ENCODE peak calls at places on chromosomes 4 and X, in eight cellular contexts. One of them, this sample, is unnamed.

GRCh38 chr4:70426789-70427188 is 29.0 kb downstream of the OPRPN start:
- DNase-seq in GM23338: no peak
- DNase-seq in esophagus squamous epithelium: no peak
- DNase-seq in fibroblast of lung: no peak
- DNase-seq in endothelial cell: no peak
- DNase-seq in astrocyte of the cerebellum: no peak
- DNase-seq in neural crest cell: no peak
- DNase-seq in fibroblast of mammary gland: no peak
- DNase-seq in this sample: no peak

GRCh38 chr4:184348311-184349233 is 125.8 kb downstream of the IRF2 start:
- DNase-seq in esophagus squamous epithelium: no peak
- DNase-seq in astrocyte of the cerebellum: no peak
- DNase-seq in GM23338: no peak
- DNase-seq in endothelial cell: no peak
- DNase-seq in fibroblast of mammary gland: no peak
- DNase-seq in fibroblast of lung: peak
- DNase-seq in neural crest cell: no peak
- DNase-seq in this sample: peak

GRCh38 chr4:155846929-155847328 is 19.1 kb downstream of the ASIC5 start:
- DNase-seq in fibroblast of mammary gland: no peak
- DNase-seq in GM23338: peak
- DNase-seq in neural crest cell: no peak
- DNase-seq in endothelial cell: no peak
- DNase-seq in fibroblast of lung: no peak
- DNase-seq in esophagus squamous epithelium: no peak
- DNase-seq in astrocyte of the cerebellum: no peak
- DNase-seq in this sample: no peak

GRCh38 chr4:85514783-85515182 is 39.8 kb downstream of the ARHGAP24 start:
- DNase-seq in GM23338: no peak
- DNase-seq in fibroblast of mammary gland: no peak
- DNase-seq in astrocyte of the cerebellum: no peak
- DNase-seq in neural crest cell: no peak
- DNase-seq in fibroblast of lung: no peak
- DNase-seq in endothelial cell: no peak
- DNase-seq in esophagus squamous epithelium: no peak
- DNase-seq in this sample: no peak

GRCh38 chr4:168551211-168551610 is 54.4 kb downstream of the PALLD start:
- DNase-seq in neural crest cell: no peak
- DNase-seq in astrocyte of the cerebellum: peak
- DNase-seq in endothelial cell: no peak
- DNase-seq in esophagus squamous epithelium: no peak
- DNase-seq in fibroblast of mammary gland: peak
- DNase-seq in GM23338: no peak
- DNase-seq in fibroblast of lung: peak
- DNase-seq in this sample: no peak

GRCh38 chr4:1795304-1796195 is 2.5 kb downstream of the FGFR3 start:
- DNase-seq in neural crest cell: no peak
- DNase-seq in astrocyte of the cerebellum: no peak
- DNase-seq in GM23338: peak
- DNase-seq in esophagus squamous epithelium: no peak
- DNase-seq in fibroblast of mammary gland: no peak
- DNase-seq in endothelial cell: no peak
- DNase-seq in fibroblast of lung: no peak
- DNase-seq in this sample: peak

GRCh38 chr4:60746172-60746571 is 454.0 kb upstream of the ADGRL3 start:
- DNase-seq in endothelial cell: no peak
- DNase-seq in esophagus squamous epithelium: no peak
- DNase-seq in fibroblast of mammary gland: no peak
- DNase-seq in neural crest cell: no peak
- DNase-seq in astrocyte of the cerebellum: no peak
- DNase-seq in GM23338: no peak
- DNase-seq in fibroblast of lung: no peak
- DNase-seq in this sample: no peak

GRCh38 chr4:183323295-183323694 is 1.1 kb upstream of the CLDN24 start:
- DNase-seq in astrocyte of the cerebellum: no peak
- DNase-seq in endothelial cell: no peak
- DNase-seq in neural crest cell: no peak
- DNase-seq in fibroblast of mammary gland: no peak
- DNase-seq in fibroblast of lung: no peak
- DNase-seq in esophagus squamous epithelium: no peak
- DNase-seq in GM23338: no peak
- DNase-seq in this sample: no peak

GRCh38 chr4:116925900-116926457 is 159.4 kb downstream of the TRAM1L1 start:
- DNase-seq in endothelial cell: peak
- DNase-seq in astrocyte of the cerebellum: peak
- DNase-seq in neural crest cell: peak
- DNase-seq in esophagus squamous epithelium: no peak
- DNase-seq in fibroblast of mammary gland: no peak
- DNase-seq in GM23338: peak
- DNase-seq in fibroblast of lung: no peak
- DNase-seq in this sample: peak

GRCh38 chr4:87213425-87213824 is 7.0 kb downstream of the KLHL8 start:
- DNase-seq in neural crest cell: no peak
- DNase-seq in astrocyte of the cerebellum: no peak
- DNase-seq in GM23338: no peak
- DNase-seq in fibroblast of lung: peak
- DNase-seq in fibroblast of mammary gland: peak
- DNase-seq in endothelial cell: no peak
- DNase-seq in esophagus squamous epithelium: no peak
- DNase-seq in this sample: no peak

GRCh38 chrX:50054147-50054546 is 131.8 kb downstream of the CLCN5 start:
- DNase-seq in astrocyte of the cerebellum: no peak
- DNase-seq in fibroblast of mammary gland: no peak
- DNase-seq in neural crest cell: no peak
- DNase-seq in esophagus squamous epithelium: no peak
- DNase-seq in endothelial cell: no peak
- DNase-seq in GM23338: peak
- DNase-seq in fibroblast of lung: no peak
- DNase-seq in this sample: no peak

GRCh38 chrX:137926090-137926489 is 360.2 kb downstream of the ZIC3 start:
- DNase-seq in endothelial cell: peak
- DNase-seq in esophagus squamous epithelium: no peak
- DNase-seq in fibroblast of lung: no peak
- DNase-seq in neural crest cell: no peak
- DNase-seq in GM23338: peak
- DNase-seq in astrocyte of the cerebellum: peak
- DNase-seq in fibroblast of mammary gland: no peak
- DNase-seq in this sample: peak

GRCh38 chrX:39149761-39150160 is 348.5 kb downstream of the MID1IP1 start:
- DNase-seq in fibroblast of lung: peak
- DNase-seq in GM23338: peak
- DNase-seq in astrocyte of the cerebellum: no peak
- DNase-seq in neural crest cell: peak
- DNase-seq in endothelial cell: peak
- DNase-seq in fibroblast of mammary gland: peak
- DNase-seq in esophagus squamous epithelium: no peak
- DNase-seq in this sample: peak

GRCh38 chr4:7299051-7299907 is 106.9 kb downstream of the SORCS2 start:
- DNase-seq in neural crest cell: no peak
- DNase-seq in astrocyte of the cerebellum: no peak
- DNase-seq in GM23338: no peak
- DNase-seq in endothelial cell: no peak
- DNase-seq in fibroblast of mammary gland: no peak
- DNase-seq in fibroblast of lung: no peak
- DNase-seq in esophagus squamous epithelium: no peak
- DNase-seq in this sample: no peak

GRCh38 chr4:4677825-4678522 is 136.1 kb upstream of the STX18 start:
- DNase-seq in neural crest cell: peak
- DNase-seq in esophagus squamous epithelium: no peak
- DNase-seq in fibroblast of lung: peak
- DNase-seq in endothelial cell: peak
- DNase-seq in GM23338: peak
- DNase-seq in astrocyte of the cerebellum: no peak
- DNase-seq in fibroblast of mammary gland: peak
- DNase-seq in this sample: peak

GRCh38 chrX:53440631-53441517 is 6.7 kb upstream of the HSD17B10 start:
- DNase-seq in fibroblast of lung: peak
- DNase-seq in astrocyte of the cerebellum: no peak
- DNase-seq in esophagus squamous epithelium: peak
- DNase-seq in fibroblast of mammary gland: peak
- DNase-seq in endothelial cell: peak
- DNase-seq in neural crest cell: no peak
- DNase-seq in GM23338: peak
- DNase-seq in this sample: peak

GRCh38 chr4:152620218-152620617 is 59.6 kb downstream of the TMEM154 start:
- DNase-seq in fibroblast of lung: no peak
- DNase-seq in neural crest cell: no peak
- DNase-seq in astrocyte of the cerebellum: no peak
- DNase-seq in GM23338: no peak
- DNase-seq in esophagus squamous epithelium: no peak
- DNase-seq in fibroblast of mammary gland: no peak
- DNase-seq in endothelial cell: no peak
- DNase-seq in this sample: no peak

GRCh38 chrX:19832186-19832965 is 55.0 kb downstream of the SH3KBP1 start:
- DNase-seq in neural crest cell: no peak
- DNase-seq in fibroblast of lung: no peak
- DNase-seq in esophagus squamous epithelium: no peak
- DNase-seq in GM23338: no peak
- DNase-seq in astrocyte of the cerebellum: no peak
- DNase-seq in fibroblast of mammary gland: no peak
- DNase-seq in endothelial cell: no peak
- DNase-seq in this sample: no peak

GRCh38 chrX:50927127-50927526 is 16.6 kb downstream of the BMP15 start:
- DNase-seq in fibroblast of mammary gland: no peak
- DNase-seq in esophagus squamous epithelium: no peak
- DNase-seq in astrocyte of the cerebellum: no peak
- DNase-seq in endothelial cell: no peak
- DNase-seq in neural crest cell: no peak
- DNase-seq in fibroblast of lung: no peak
- DNase-seq in GM23338: no peak
- DNase-seq in this sample: no peak

GRCh38 chr4:182795446-182796238 is 121.5 kb downstream of the DCTD start:
- DNase-seq in fibroblast of mammary gland: no peak
- DNase-seq in fibroblast of lung: no peak
- DNase-seq in astrocyte of the cerebellum: no peak
- DNase-seq in esophagus squamous epithelium: no peak
- DNase-seq in endothelial cell: no peak
- DNase-seq in GM23338: no peak
- DNase-seq in neural crest cell: no peak
- DNase-seq in this sample: no peak

GRCh38 chr4:8125526-8126056 is 33.0 kb downstream of the ABLIM2 start:
- DNase-seq in astrocyte of the cerebellum: no peak
- DNase-seq in GM23338: no peak
- DNase-seq in fibroblast of mammary gland: no peak
- DNase-seq in endothelial cell: no peak
- DNase-seq in esophagus squamous epithelium: no peak
- DNase-seq in neural crest cell: no peak
- DNase-seq in fibroblast of lung: no peak
- DNase-seq in this sample: no peak

GRCh38 chr4:57018930-57019329 is 40.2 kb downstream of the POLR2B start:
- DNase-seq in esophagus squamous epithelium: no peak
- DNase-seq in GM23338: no peak
- DNase-seq in neural crest cell: no peak
- DNase-seq in endothelial cell: no peak
- DNase-seq in fibroblast of mammary gland: peak
- DNase-seq in fibroblast of lung: peak
- DNase-seq in astrocyte of the cerebellum: no peak
- DNase-seq in this sample: no peak
- TF ChIP-seq CTCF in esophagus squamous epithelium: no peak
- TF ChIP-seq CTCF in GM23338: no peak
- TF ChIP-seq CTCF in neural crest cell: no peak
- TF ChIP-seq CTCF in endothelial cell: no peak
- TF ChIP-seq CTCF in fibroblast of mammary gland: no peak
- TF ChIP-seq CTCF in fibroblast of lung: no peak
- TF ChIP-seq CTCF in astrocyte of the cerebellum: no peak
- TF ChIP-seq CTCF in this sample: peak

GRCh38 chr4:72286185-72286584 is 254.4 kb downstream of the NPFFR2 start:
- DNase-seq in esophagus squamous epithelium: no peak
- DNase-seq in neural crest cell: no peak
- DNase-seq in fibroblast of mammary gland: peak
- DNase-seq in fibroblast of lung: peak
- DNase-seq in GM23338: peak
- DNase-seq in endothelial cell: no peak
- DNase-seq in astrocyte of the cerebellum: peak
- DNase-seq in this sample: peak
- TF ChIP-seq CTCF in esophagus squamous epithelium: no peak
- TF ChIP-seq CTCF in neural crest cell: peak
- TF ChIP-seq CTCF in fibroblast of mammary gland: peak
- TF ChIP-seq CTCF in fibroblast of lung: no peak
- TF ChIP-seq CTCF in GM23338: no peak
- TF ChIP-seq CTCF in endothelial cell: peak
- TF ChIP-seq CTCF in astrocyte of the cerebellum: no peak
- TF ChIP-seq CTCF in this sample: peak

GRCh38 chr4:67922697-67923096 is 38.9 kb upstream of the TMPRSS11D start:
- DNase-seq in neural crest cell: no peak
- DNase-seq in GM23338: no peak
- DNase-seq in endothelial cell: no peak
- DNase-seq in astrocyte of the cerebellum: peak
- DNase-seq in fibroblast of mammary gland: peak
- DNase-seq in esophagus squamous epithelium: no peak
- DNase-seq in fibroblast of lung: no peak
- DNase-seq in this sample: no peak

GRCh38 chr4:67915400-67915966 is 31.7 kb upstream of the TMPRSS11D start:
- DNase-seq in neural crest cell: no peak
- DNase-seq in fibroblast of lung: no peak
- DNase-seq in endothelial cell: no peak
- DNase-seq in astrocyte of the cerebellum: no peak
- DNase-seq in GM23338: peak
- DNase-seq in fibroblast of mammary gland: no peak
- DNase-seq in esophagus squamous epithelium: no peak
- DNase-seq in this sample: no peak

DNA sequence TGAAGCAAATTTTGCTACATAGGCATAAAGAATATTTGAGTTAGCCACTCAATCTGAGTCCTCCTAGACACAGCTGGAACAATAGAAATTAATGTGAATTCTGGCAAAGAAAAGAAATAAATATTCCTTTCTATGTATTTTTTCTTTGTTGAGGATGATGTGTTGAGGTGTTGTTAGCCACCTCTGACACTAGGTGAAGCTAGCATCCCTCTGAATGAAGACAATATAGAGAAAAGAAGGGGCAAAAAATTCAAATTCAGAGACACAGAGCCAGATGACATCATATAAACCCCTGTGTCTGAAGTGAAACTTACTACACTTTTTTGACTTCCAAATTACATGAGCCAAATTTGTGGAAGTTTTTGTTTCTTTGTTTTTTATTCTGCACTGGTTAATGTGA is 34.6 kb upstream of the TMPRSS11D start:
- DNase-seq in fibroblast of mammary gland: no peak
- DNase-seq in endothelial cell: no peak
- DNase-seq in neural crest cell: no peak
- DNase-seq in astrocyte of the cerebellum: no peak
- DNase-seq in esophagus squamous epithelium: no peak
- DNase-seq in fibroblast of lung: no peak
- DNase-seq in GM23338: peak
- DNase-seq in this sample: no peak
- TF ChIP-seq CTCF in fibroblast of mammary gland: peak
- TF ChIP-seq CTCF in endothelial cell: no peak
- TF ChIP-seq CTCF in neural crest cell: peak
- TF ChIP-seq CTCF in astrocyte of the cerebellum: peak
- TF ChIP-seq CTCF in esophagus squamous epithelium: peak
- TF ChIP-seq CTCF in fibroblast of lung: no peak
- TF ChIP-seq CTCF in GM23338: peak
- TF ChIP-seq CTCF in this sample: peak

DNA sequence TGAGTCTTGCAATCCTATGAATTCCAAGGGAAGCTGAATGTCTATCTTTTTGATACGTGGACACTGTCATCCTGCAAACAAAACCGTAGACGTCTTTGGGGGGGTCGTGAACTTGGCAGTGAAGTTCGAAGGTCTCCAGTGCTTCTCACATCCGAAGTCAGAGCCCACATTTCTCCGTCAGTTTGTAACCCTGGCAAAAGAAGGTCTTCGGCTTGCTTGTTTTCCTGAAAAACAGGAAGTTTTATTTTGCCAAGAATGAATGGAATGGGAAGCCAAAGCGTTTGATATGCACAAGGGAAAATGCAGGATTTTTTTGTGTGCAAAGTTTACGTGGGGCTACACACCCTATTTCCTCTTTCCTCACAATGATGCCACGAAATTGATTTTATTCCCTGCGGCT is 36.8 kb downstream of the SHOX start:
- DNase-seq in fibroblast of mammary gland: no peak
- DNase-seq in endothelial cell: no peak
- DNase-seq in esophagus squamous epithelium: no peak
- DNase-seq in neural crest cell: no peak
- DNase-seq in fibroblast of lung: no peak
- DNase-seq in GM23338: no peak
- DNase-seq in astrocyte of the cerebellum: peak
- DNase-seq in this sample: no peak
- TF ChIP-seq CTCF in fibroblast of mammary gland: no peak
- TF ChIP-seq CTCF in endothelial cell: no peak
- TF ChIP-seq CTCF in esophagus squamous epithelium: no peak
- TF ChIP-seq CTCF in neural crest cell: no peak
- TF ChIP-seq CTCF in fibroblast of lung: no peak
- TF ChIP-seq CTCF in GM23338: no peak
- TF ChIP-seq CTCF in astrocyte of the cerebellum: no peak
- TF ChIP-seq CTCF in this sample: no peak